ENCODE peak calls at places on chromosomes 11 and 22, in four cellular contexts. E is GM19239; F is NCI-H1436; R is activated T-helper 1 cell treated with anti-CD3 and anti-CD28 coated beads, Interleukin-12 subunit alpha, Interleukin-12 subunit beta, Interleukin-2, Interleukin-4 antibody, amounts not matched to agents 30 ng/mL and 10 ng/mL and 1 ng/mL, durations not matched to agents 14 hours and 24 hours and 36 hours. X is an unnamed sample.

GRCh38 chr11:62132689-62133293 is 9.0 kb downstream of the INCENP start:
- DNase-seq in E (no peak), F (no peak), R (no peak), X (no peak)

GRCh38 chr22:30488121-30488520 is 16.3 kb upstream of the SEC14L3 start:
- DNase-seq in E (no peak), F (no peak), R (no peak), X (no peak)

GRCh38 chr11:62152245-62153086 is 28.7 kb downstream of the INCENP start:
- DNase-seq in E (no peak), F (no peak), R (no peak), X (no peak)

GRCh38 chr11:126072141-126072741 is 9.6 kb upstream of the CDON start:
- DNase-seq in E (no peak), F (peak), R (no peak), X (no peak)

GRCh38 chr11:115544422-115544821 is 40.2 kb upstream of the CADM1 start:
- DNase-seq in E (no peak), F (no peak), R (no peak), X (no peak)

GRCh38 chr11:119673389-119674336 is 55.3 kb downstream of the NECTIN1 start:
- DNase-seq in E (peak), F (no peak), R (peak), X (no peak)

GRCh38 chr11:10302744-10303557 is 1.9 kb upstream of the ADM start:
- DNase-seq in E (no peak), F (peak), R (peak), X (peak)

GRCh38 chr11:111910637-111911562 is 670 bp downstream of the CRYAB start:
- DNase-seq in E (no peak), F (no peak), R (no peak), X (no peak)

GRCh38 chr11:65448074-65448417 is 25.4 kb downstream of the NEAT1 start:
- DNase-seq in E (no peak), F (no peak), R (no peak), X (no peak)

X was measured in brain microvascular endothelial cell.